ENCODE peak calls at places on chromosomes 1 and 21, in four cellular contexts. K is HepG2, J is HCT116, B is H1. D is an unnamed sample.

GRCh38 chr1:204401747-204402146 is 9.9 kb downstream of the PPP1R15B start:
- DNase-seq in K (no peak), J (no peak), B (no peak), D (no peak)

GRCh38 chr1:204685236-204686006 is at the start of gene LRRN2:
- DNase-seq in K (no peak), J (no peak), B (no peak), D (no peak)

GRCh38 chr1:228341814-228342626 is 64.6 kb downstream of the TRIM11 start:
- DNase-seq in K (no peak), J (no peak), B (no peak), D (no peak)

GRCh38 chr21:31201144-31201543 is 142.9 kb downstream of the TIAM1 start:
- DNase-seq in K (no peak), J (no peak), B (no peak), D (no peak)

GRCh38 chr1:39690943-39691382 is 270 bp downstream of the HPCAL4 start:
- DNase-seq in K (no peak), J (no peak), B (no peak), D (no peak)

GRCh38 chr21:32728455-32729237 is 833 bp upstream of the SYNJ1 start:
- DNase-seq in K (no peak), J (no peak), B (no peak), D (no peak)

GRCh38 chr1:239891621-239892358 is 199.9 kb upstream of the FMN2 start:
- DNase-seq in K (no peak), J (no peak), B (no peak), D (no peak)

GRCh38 chr1:66575739-66576138 is 41.8 kb downstream of the SGIP1 start:
- DNase-seq in K (peak; percentile 24), J (no peak), B (no peak), D (no peak)

GRCh38 chr1:234599617-234600417 is 10.2 kb downstream of the IRF2BP2 start:
- DNase-seq in K (peak; percentile 85), J (peak; percentile 51), B (peak; percentile 39), D (peak; percentile 67)

GRCh38 chr1:15443281-15443680 is 5.0 kb downstream of the CTRC start:
- DNase-seq in K (no peak), J (no peak), B (no peak), D (no peak)

GRCh38 chr21:46418265-46418946 is 40.3 kb upstream of the DIP2A start:
- DNase-seq in K (no peak), J (no peak), B (no peak), D (no peak)

GRCh38 chr1:220300442-220301121 is 28.3 kb upstream of the RAB3GAP2 start:
- DNase-seq in K (peak; percentile 13), J (no peak), B (no peak), D (peak; percentile 64)

GRCh38 chr1:111474521-111474920 is 737 bp downstream of the C1orf162 start:
- DNase-seq in K (no peak), J (no peak), B (no peak), D (no peak)
- H3K4me3 ChIP-seq in K (no peak overlapping the region), J (no peak overlapping the region), B (no peak overlapping the region), D (no peak overlapping the region)

DNA sequence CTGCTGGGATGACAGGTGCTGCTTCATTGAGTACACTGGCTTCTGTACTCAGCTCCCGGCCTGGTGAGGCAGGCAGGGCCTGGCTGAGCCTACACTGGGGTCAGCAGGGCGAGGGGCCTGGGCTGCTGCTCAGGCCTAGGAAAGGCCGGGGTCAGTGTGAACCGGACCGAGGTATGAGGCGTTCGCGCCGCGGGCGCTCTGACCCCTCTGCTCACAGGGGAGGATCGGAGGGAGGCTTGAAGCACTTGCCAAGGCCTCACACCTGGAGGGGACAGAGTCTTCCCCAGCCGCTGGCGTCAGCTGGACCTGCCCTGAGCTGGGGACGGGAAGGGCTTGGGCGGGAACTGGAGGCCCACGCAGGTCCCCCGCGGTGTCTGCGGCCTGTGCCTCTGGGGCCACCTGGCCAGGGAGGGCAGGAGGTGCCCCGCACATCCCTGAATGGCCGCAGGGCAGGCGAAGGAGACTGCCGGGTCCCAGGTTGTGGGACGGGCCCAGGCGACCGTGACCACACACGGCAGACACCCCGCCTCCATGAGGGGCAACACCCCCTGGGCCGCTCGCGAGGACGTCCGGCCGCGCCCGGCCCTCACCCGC is 466 bp downstream of the PEX10 start:
- DNase-seq in K (no peak), J (no peak), B (no peak), D (no peak)
- TF ChIP-seq ZNF274 in K (no peak), J (no peak), B (no peak), D (no peak)

DNA sequence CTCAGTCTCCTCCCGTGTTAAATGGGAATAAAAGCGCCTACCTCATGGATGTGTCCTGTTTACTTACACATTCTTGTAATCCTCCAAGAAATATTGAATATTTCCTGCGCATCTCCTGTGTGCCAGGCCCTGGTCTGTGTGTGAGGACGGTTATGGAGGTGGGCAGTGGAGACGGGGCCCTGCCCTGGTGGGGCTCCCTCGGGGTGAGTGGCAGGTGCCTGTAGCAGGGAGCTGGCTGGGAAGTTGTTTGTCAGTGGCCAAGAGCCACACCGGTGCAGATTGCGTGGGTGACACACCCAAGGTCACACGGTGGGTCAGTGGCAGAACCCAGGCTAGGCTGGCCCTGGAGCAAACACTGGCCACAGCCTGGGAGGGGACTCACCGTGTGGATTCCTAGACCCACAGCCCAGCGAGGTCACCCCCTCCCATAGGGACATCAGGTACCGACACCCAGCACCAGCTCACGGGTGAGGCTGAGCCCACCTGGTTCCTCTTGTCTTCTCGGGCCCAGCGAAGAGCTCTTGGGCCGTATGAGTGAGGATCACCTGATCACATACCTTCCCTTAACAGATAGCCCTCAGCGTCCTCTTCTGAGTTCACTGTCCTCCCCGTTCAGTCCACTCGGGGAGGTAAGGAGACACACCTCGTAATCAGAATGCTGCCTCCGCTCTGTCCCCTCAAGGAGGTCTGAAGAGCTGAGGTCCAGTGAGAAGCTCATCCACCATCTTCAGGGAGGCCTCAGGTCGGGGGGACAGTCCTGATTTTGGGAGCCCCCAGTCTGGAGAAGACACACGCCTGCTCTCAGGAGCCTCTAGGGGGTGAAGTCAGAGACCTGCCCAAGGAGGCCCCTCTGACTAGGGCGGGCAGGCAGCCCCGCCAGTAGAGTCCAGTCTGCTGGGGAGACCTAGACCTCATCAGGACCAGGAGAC is 349.6 kb downstream of the MATN1 start:
- DNase-seq in K (no peak), J (no peak), B (no peak), D (no peak)
- TF ChIP-seq YY1 in K (no peak), J (no peak), B (no peak), D (no peak)

DNA sequence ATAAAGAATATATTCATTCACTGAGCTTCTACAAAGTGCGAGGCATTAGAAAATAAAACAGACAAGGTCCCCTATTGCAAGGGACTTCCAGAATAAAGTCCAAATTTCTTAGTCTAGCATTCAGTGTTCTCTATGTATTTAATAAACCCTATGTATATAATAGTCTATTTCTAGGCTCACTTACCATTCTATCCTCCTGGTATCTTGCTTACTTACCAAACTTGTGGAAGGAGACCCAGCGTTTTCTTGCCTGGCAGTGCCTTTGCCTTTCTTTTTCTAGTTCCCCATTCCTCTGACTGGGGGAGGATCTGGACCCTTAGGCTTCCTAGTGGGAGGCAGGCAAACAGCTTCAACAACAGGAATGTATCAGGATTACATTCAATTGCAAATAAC is 638 bp upstream of the RNF19B start:
- DNase-seq in K (no peak), J (no peak), B (no peak), D (no peak)
- H3K4me3 ChIP-seq in K (peak overlapping the region; percentile 90), J (peak overlapping the region; percentile 42), B (peak overlapping the region; percentile 70), D (peak overlapping the region; percentile 95)

GRCh38 chr1:208267896-208268295 is 23.7 kb upstream of the PLXNA2 start:
- DNase-seq in K (no peak), J (no peak), B (no peak), D (no peak)

GRCh38 chr1:208270679-208271111 is 26.5 kb upstream of the PLXNA2 start:
- DNase-seq in K (no peak), J (no peak), B (no peak), D (peak; percentile 36)

GRCh38 chr1:208272311-208272710 is 28.1 kb upstream of the PLXNA2 start:
- DNase-seq in K (no peak), J (no peak), B (no peak), D (no peak)

GRCh38 chr1:208268541-208269337 is 24.6 kb upstream of the PLXNA2 start:
- DNase-seq in K (no peak), J (no peak), B (no peak), D (no peak)

GRCh38 chr1:208269338-208269666 is 25.1 kb upstream of the PLXNA2 start:
- DNase-seq in K (no peak), J (no peak), B (no peak), D (no peak)
- TF ChIP-seq ZNF274 in K (no peak), J (no peak), B (no peak), D (no peak)

DNA sequence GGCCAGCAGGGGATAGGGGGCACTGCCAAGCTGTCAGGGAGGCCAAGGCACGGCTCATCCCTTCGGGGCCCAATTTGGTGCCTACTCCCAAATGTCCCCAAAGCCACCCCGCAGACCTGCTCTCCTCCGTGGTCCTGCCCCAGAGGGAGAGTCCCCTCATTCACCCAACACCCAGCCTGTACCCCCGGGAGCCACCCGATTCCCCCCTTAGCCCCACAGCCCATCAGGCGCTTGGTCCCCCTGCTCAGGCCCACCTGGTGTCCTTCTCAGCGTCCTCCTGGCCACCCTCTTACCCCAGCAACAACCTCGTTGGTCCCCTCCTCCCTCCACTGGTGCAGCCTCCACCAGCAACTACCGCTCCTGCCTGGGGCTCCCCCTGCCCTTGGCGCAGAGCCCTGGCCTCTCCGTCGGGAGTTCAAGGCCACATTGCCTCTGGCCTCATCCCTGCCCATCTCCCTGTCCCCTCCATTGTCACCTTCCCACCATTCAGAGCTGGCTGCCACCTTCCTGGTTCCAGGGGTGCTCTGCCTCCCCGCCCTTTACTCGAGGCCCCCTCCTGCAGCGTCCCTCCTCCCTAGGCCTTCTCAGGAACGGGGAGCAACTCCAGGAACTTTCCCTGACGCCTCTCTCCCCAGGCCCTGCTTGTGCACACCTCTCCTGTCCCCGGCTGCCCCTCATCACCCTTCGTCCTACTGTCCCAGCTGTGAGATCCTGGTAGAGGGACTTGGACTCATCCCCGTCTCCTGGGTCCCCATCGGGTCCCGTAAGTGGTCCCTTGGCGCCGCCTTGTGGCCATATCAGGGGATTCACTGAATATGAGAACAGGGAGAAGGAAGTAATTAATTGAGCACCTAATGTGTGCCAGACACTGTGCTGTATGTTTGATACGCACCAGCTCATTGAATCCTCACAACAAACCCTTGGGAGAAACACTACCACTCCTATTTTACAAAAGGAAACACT is 73.9 kb downstream of the RAP1GAP start:
- DNase-seq in K (peak; percentile 49), J (peak; percentile 23), B (no peak), D (no peak)
- TF ChIP-seq YY1 in K (no peak), J (no peak), B (no peak), D (no peak)

GRCh38 chr1:173488001-173488400 is 10.9 kb downstream of the PRDX6 start:
- DNase-seq in K (no peak), J (no peak), B (no peak), D (no peak)
- H3K4me3 ChIP-seq in K (no peak overlapping the region), J (no peak overlapping the region), B (no peak overlapping the region), D (no peak overlapping the region)